ENCODE peak calls at places on chromosomes 11 and 22, in five cellular contexts. V is WTC11, H is GM12878, T is A549, M is K562. A is an unnamed sample.

GRCh38 chr11:1837171-1838076 is 1.4 kb upstream of the TNNI2 start:
- DNase-seq in V (peak), H (no peak), T (peak), M (peak), A (peak)

GRCh38 chr11:73259406-73260126 is 12.6 kb upstream of the P2RY6 start:
- DNase-seq in V (no peak), H (no peak), T (no peak), M (no peak), A (no peak)

GRCh38 chr11:85281550-85281949 is 345.6 kb downstream of the DLG2 start:
- DNase-seq in V (no peak), H (no peak), T (no peak), M (no peak), A (no peak)

GRCh38 chr11:124768914-124769313 is 6.8 kb upstream of the ESAM start:
- DNase-seq in V (no peak), H (no peak), T (no peak), M (no peak), A (no peak)

GRCh38 chr22:38025514-38025913 is 31.7 kb upstream of the PICK1 start:
- DNase-seq in V (no peak), H (no peak), T (no peak), M (no peak), A (no peak)

GRCh38 chr22:20591660-20592310 is 84.4 kb downstream of the MED15 start:
- DNase-seq in V (peak), H (no peak), T (no peak), M (peak), A (peak)

GRCh38 chr11:7872913-7873312 is 58.2 kb downstream of the OR10A6 start:
- DNase-seq in V (no peak), H (no peak), T (no peak), M (no peak), A (no peak)

GRCh38 chr11:27757953-27758352 is 57.7 kb upstream of the BDNF start:
- DNase-seq in V (no peak), H (no peak), T (no peak), M (no peak), A (no peak)

GRCh38 chr11:68303083-68303482 is 9.3 kb upstream of the LRP5 start:
- DNase-seq in V (no peak), H (no peak), T (no peak), M (no peak), A (no peak)

GRCh38 chr11:117096140-117096972 is 1.9 kb downstream of the SIK3 start:
- DNase-seq in V (peak), H (peak), T (no peak), M (no peak), A (peak)

GRCh38 chr22:44795701-44796630 is 43.6 kb downstream of the ARHGAP8 start:
- DNase-seq in V (no peak), H (no peak), T (no peak), M (no peak), A (no peak)

GRCh38 chr11:124900464-124900863 is 2.8 kb upstream of the ROBO4 start:
- DNase-seq in V (no peak), H (no peak), T (peak), M (no peak), A (peak)

GRCh38 chr11:30585892-30586250 is 282 bp downstream of the MPPED2 start:
- DNase-seq in V (no peak), H (no peak), T (no peak), M (no peak), A (no peak)

GRCh38 chr11:469684-470667 is 19.9 kb downstream of the PTDSS2 start:
- DNase-seq in V (no peak), H (no peak), T (peak), M (no peak), A (peak)

GRCh38 chr22:27629908-27630733 is 171.4 kb downstream of the MN1 start:
- DNase-seq in V (no peak), H (no peak), T (no peak), M (no peak), A (no peak)

GRCh38 chr22:37088108-37088605 is 21.4 kb downstream of the TMPRSS6 start:
- DNase-seq in V (no peak), H (no peak), T (peak), M (peak), A (no peak)

GRCh38 chr11:9771126-9771624 is 107.3 kb downstream of the SWAP70 start:
- DNase-seq in V (no peak), H (no peak), T (no peak), M (no peak), A (no peak)

GRCh38 chr11:123434262-123434661 is 4.2 kb downstream of the GRAMD1B start:
- DNase-seq in V (peak), H (no peak), T (peak), M (peak), A (no peak)

GRCh38 chr11:93849751-93850584 is 450 bp downstream of the VSTM5 start:
- DNase-seq in V (peak), H (no peak), T (no peak), M (peak), A (no peak)
- TF ChIP-seq ESRRA in V (no peak), H (no peak), T (no peak), M (no peak), A (no peak)

GRCh38 chr11:11349870-11350325 is 3.2 kb downstream of the CSNK2A3 start:
- DNase-seq in V (no peak), H (no peak), T (no peak), M (no peak), A (no peak)
- TF ChIP-seq ESRRA in V (no peak), H (no peak), T (no peak), M (no peak), A (no peak)

GRCh38 chr22:31332886-31333285 is 13.3 kb downstream of the PATZ1 start:
- DNase-seq in V (no peak), H (no peak), T (no peak), M (no peak), A (no peak)

GRCh38 chr22:31332010-31332409 is 14.1 kb downstream of the PATZ1 start:
- DNase-seq in V (no peak), H (no peak), T (no peak), M (no peak), A (no peak)

GRCh38 chr22:31334329-31334728 is 11.8 kb downstream of the PATZ1 start:
- DNase-seq in V (no peak), H (no peak), T (no peak), M (no peak), A (no peak)

GRCh38 chr22:31337178-31337577 is 9.0 kb downstream of the PATZ1 start:
- DNase-seq in V (no peak), H (no peak), T (no peak), M (no peak), A (no peak)

DNA sequence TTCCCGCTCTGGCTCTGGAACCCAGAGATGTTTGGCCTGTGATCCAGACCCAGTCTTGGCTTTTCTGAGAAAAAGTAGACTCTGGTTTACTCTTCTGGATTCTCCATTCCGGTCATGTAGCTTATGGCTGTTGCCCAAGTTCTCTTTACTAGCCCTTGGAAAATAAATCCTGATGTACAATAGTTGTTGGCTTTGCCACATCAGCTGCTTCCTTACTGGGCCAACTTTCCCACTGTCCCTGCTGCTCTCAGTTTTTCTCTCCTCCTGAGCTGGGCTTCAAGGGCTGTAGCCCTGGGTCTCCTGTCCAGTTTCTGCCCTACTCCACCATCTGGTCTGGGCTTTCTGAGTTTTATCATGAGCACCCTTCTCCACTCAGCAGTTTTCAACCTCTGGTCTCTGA is 12.5 kb downstream of the PATZ1 start:
- DNase-seq in V (no peak), H (no peak), T (no peak), M (no peak), A (no peak)
- TF ChIP-seq ESRRA in V (no peak), H (no peak), T (no peak), M (no peak), A (no peak)

GRCh38 chr11:103779054-103779453 is 257.4 kb upstream of the DDI1 start:
- DNase-seq in V (no peak), H (no peak), T (no peak), M (no peak), A (no peak)
- TF ChIP-seq ESRRA in V (no peak), H (no peak), T (no peak), M (no peak), A (no peak)

DNA sequence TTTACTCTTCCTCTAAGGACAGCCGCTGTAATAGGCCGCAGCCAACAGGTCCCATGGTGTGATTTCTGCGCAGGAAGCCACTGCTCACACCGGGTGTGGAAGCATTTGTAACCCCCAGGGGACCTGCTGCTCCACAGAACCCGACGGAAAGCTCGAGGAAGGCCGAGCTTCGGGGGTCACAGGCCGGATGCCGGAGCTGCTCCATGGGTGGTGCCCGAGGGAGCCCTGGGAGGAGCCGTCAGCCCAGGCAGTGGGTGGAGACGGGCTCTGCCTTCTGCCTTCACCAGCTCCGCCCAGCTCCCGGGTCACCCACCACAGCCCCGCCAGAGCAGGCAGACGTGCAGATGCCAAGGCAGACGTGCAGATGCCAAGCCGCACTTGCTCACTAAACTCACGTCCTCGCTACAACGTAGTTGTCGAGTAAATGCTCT is 63.5 kb downstream of the BRD1 start:
- DNase-seq in V (peak), H (no peak), T (no peak), M (no peak), A (no peak)
- TF ChIP-seq ESRRA in V (no peak), H (no peak), T (no peak), M (no peak), A (no peak)

DNA sequence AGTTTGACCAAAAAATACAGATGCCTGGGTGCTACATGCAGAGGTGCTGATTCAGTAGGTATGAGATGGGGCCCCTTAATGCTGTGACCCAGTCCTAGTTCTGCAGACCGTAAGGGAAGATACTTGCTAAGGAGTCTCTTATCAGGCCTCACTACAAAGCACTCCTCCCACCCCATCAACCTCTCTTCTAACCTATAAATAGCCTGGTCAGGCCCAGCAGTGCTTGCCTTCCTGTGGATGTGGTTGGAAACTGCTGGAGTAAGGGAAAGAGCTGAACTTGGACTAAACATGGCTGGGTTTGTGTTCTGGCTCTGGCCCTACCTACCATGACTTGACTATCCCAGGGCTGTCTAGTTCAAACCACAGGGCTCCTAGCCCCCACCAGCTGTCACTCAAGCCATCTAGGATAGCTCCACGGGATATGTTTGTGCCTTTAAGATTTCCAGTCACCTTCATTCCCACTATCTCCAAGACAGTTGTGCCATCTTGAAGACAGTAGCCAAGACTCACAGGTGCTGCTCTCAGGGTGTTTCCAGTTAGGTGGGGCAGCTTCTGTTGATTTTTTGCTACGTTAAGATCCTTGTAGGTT is 9.5 kb upstream of the DKK3 start:
- DNase-seq in V (no peak), H (no peak), T (no peak), M (no peak), A (no peak)
- TF ChIP-seq ESRRA in V (no peak), H (no peak), T (no peak), M (no peak), A (no peak)

A was measured in HepG2.